ENCODE peak calls at places on chromosomes 2 and 18, in seven cellular contexts. V is HFF-Myc, L is cardiac muscle cell, F is astrocyte of the spinal cord, U is gastrocnemius medialis, T is neural progenitor cell, A is H1. O is an unnamed sample.

GRCh38 chr18:43634994-43635393 is 357.7 kb upstream of the SYT4 start:
- DNase-seq in U (no peak), T (no peak), A (no peak), L (no peak), V (no peak), F (no peak), O (no peak)

GRCh38 chr18:13612111-13612997 is 114.0 kb downstream of the FAM210A start:
- DNase-seq in F (no peak), T (no peak), U (no peak), A (no peak), V (no peak), L (no peak), O (peak)

GRCh38 chr2:219168932-219169331 is 897 bp downstream of the SLC23A3 start:
- DNase-seq in U (no peak), T (no peak), A (no peak), F (no peak), L (no peak), V (no peak), O (no peak)

GRCh38 chr2:14270036-14270582 is 362.4 kb upstream of the LRATD1 start:
- DNase-seq in V (no peak), A (no peak), F (no peak), L (no peak), U (no peak), T (no peak), O (no peak)

GRCh38 chr2:70708376-70709199 is 59.4 kb downstream of the ADD2 start:
- DNase-seq in V (no peak), T (no peak), A (no peak), U (no peak), L (no peak), F (no peak), O (no peak)

GRCh38 chr2:1826188-1826905 is 82.0 kb upstream of the PXDN start:
- DNase-seq in T (no peak), F (peak), L (no peak), U (no peak), A (no peak), V (no peak), O (no peak)

GRCh38 chr2:198137733-198138132 is 333.3 kb downstream of the PLCL1 start:
- DNase-seq in A (no peak), V (no peak), U (no peak), F (no peak), L (no peak), T (peak), O (no peak)

GRCh38 chr2:239143858-239144712 is 256.7 kb downstream of the HDAC4 start:
- DNase-seq in F (peak), A (peak), T (peak), V (no peak), U (no peak), L (peak), O (peak)

GRCh38 chr2:174585657-174586056 is 11.9 kb downstream of the WIPF1 start:
- DNase-seq in A (no peak), T (no peak), L (no peak), U (no peak), F (no peak), V (no peak), O (no peak)

GRCh38 chr18:36658611-36659010 is 170.2 kb downstream of the TPGS2 start:
- DNase-seq in L (no peak), T (no peak), F (no peak), U (no peak), V (no peak), A (no peak), O (no peak)

GRCh38 chr18:35095983-35096676 is 54.9 kb downstream of the MAPRE2 start:
- DNase-seq in T (no peak), A (no peak), F (peak), U (no peak), L (no peak), V (no peak), O (no peak)

GRCh38 chr2:33275689-33276444 is 200.6 kb upstream of the RASGRP3 start:
- DNase-seq in L (no peak), T (no peak), V (peak), F (peak), A (no peak), U (peak), O (no peak)

GRCh38 chr2:71353247-71353646 is 21.7 kb downstream of the ZNF638 start:
- DNase-seq in U (no peak), L (no peak), F (no peak), A (no peak), T (no peak), V (no peak), O (no peak)

GRCh38 chr2:102717308-102718018 is 44.4 kb upstream of the TMEM182 start:
- DNase-seq in U (no peak), F (peak), T (no peak), L (no peak), V (no peak), A (no peak), O (no peak)

GRCh38 chr2:70902067-70902442 is 33.6 kb upstream of the ATP6V1B1 start:
- DNase-seq in U (no peak), V (no peak), L (no peak), F (no peak), A (no peak), T (no peak), O (no peak)

GRCh38 chr2:159146930-159147666 is 139.4 kb downstream of the WDSUB1 start:
- DNase-seq in V (no peak), U (no peak), T (no peak), L (no peak), A (no peak), F (no peak), O (no peak)

GRCh38 chr2:173598525-173598924 is 243.9 kb downstream of the CDCA7 start:
- DNase-seq in A (no peak), F (no peak), U (no peak), V (no peak), T (no peak), L (no peak), O (no peak)

GRCh38 chr2:72205546-72205863 is 57.8 kb upstream of the CYP26B1 start:
- DNase-seq in T (no peak), A (no peak), F (no peak), V (no peak), U (no peak), L (peak), O (no peak)

GRCh38 chr2:222861411-222862067 is 703 bp downstream of the ACSL3 start:
- DNase-seq in F (peak), L (no peak), U (no peak), V (no peak), A (no peak), T (no peak), O (no peak)

GRCh38 chr2:215790548-215791421 is 222.6 kb downstream of the MREG start:
- DNase-seq in T (no peak), V (no peak), F (no peak), A (no peak), U (no peak), L (no peak), O (no peak)

GRCh38 chr18:32438173-32438572 is 32.5 kb downstream of the GAREM1 start:
- DNase-seq in L (peak), V (no peak), U (no peak), T (no peak), F (no peak), A (no peak), O (no peak)

GRCh38 chr2:42293019-42293418 is 68.0 kb downstream of the COX7A2L start:
- DNase-seq in T (no peak), A (no peak), L (no peak), U (no peak), F (no peak), V (no peak), O (no peak)

GRCh38 chr2:209864716-209865295 is 93.2 kb downstream of the UNC80 start:
- DNase-seq in A (peak), U (no peak), V (no peak), L (no peak), F (no peak), T (peak), O (no peak)

DNA sequence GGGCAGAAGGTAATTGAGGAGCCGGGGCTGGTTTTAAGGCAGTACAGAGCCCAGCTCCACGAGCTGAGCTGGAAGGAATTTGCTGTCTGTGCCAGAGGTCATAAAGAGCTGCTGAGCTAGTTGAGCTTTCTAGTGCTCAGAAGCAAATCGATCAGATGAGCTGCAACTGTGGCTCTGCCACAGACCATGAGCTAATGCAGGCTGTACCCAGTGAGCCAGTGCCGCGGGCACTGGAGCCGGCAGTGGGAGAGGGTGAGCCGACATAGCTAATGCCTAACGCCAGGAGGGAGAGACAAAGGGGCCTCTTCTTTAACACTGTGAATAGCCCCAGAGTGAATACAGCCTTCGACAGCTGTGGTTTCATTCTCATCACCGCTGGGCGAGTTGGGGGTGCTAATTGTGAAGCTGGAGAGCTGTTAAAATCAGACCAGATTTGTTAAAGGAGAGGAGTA is 410.1 kb upstream of the TCF4 start:
- DNase-seq in A (peak), U (no peak), L (peak), F (peak), T (peak), V (no peak), O (no peak)
- H3K4me3 ChIP-seq in A (no peak), U (peak), L (no peak), F (no peak), T (peak), V (peak), O (no peak)

GRCh38 chr2:134273240-134273983 is 19.5 kb downstream of the MGAT5 start:
- DNase-seq in F (peak), V (no peak), T (no peak), A (no peak), L (no peak), U (no peak), O (no peak)
- H3K4me3 ChIP-seq in F (no peak), V (no peak), T (no peak), A (no peak), L (no peak), U (no peak), O (no peak)

GRCh38 chr2:68414452-68414851 is 49.4 kb downstream of the PLEK start:
- DNase-seq in F (no peak), T (no peak), U (no peak), A (no peak), L (no peak), V (no peak), O (no peak)

GRCh38 chr2:68413466-68413865 is 48.4 kb downstream of the PLEK start:
- DNase-seq in U (no peak), F (no peak), V (no peak), T (no peak), L (no peak), A (no peak), O (no peak)

GRCh38 chr2:68411397-68412126 is 46.5 kb downstream of the PLEK start:
- DNase-seq in T (no peak), V (no peak), F (no peak), U (no peak), L (peak), A (no peak), O (no peak)

GRCh38 chr2:68414862-68415261 is 49.8 kb downstream of the PLEK start:
- DNase-seq in F (no peak), A (no peak), U (no peak), T (peak), V (no peak), L (peak), O (no peak)

DNA sequence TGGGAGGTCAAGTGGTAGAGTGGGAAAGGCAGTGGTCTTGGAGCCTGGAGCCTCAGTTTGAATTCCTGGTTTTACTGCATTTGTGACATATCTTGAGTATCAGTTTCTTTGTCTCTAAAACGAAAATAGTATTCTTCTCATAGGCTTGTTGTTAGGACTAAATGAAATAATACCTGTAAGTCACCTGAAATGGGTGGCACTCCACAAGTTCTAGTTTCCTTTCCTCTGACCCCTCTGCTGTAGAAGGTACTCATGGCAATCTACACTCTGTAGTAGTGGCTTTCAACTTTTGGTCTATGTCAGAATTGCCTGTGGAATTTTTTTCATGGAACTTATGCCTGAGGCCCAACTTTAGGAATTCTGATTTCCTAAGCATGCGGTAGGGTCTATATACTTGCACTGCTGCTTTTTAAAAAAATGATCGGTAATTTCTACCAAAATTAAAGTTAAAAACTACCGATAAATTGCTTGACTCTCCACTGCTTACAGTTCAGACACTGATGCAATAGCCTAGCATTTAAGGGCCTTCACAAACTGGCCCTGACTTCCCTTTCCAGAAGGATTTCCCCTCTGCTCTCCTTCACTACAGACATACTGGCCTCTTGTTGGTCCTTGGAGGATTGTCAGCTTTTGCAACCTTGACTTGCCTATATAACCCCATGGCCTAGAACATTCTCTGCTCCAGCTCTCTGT is 47.2 kb downstream of the PLEK start:
- DNase-seq in T (no peak), L (peak), A (no peak), U (no peak), F (no peak), V (no peak), O (no peak)
- H3K4me3 ChIP-seq in T (no peak), L (no peak), A (no peak), U (no peak), F (no peak), V (no peak), O (no peak)

DNA sequence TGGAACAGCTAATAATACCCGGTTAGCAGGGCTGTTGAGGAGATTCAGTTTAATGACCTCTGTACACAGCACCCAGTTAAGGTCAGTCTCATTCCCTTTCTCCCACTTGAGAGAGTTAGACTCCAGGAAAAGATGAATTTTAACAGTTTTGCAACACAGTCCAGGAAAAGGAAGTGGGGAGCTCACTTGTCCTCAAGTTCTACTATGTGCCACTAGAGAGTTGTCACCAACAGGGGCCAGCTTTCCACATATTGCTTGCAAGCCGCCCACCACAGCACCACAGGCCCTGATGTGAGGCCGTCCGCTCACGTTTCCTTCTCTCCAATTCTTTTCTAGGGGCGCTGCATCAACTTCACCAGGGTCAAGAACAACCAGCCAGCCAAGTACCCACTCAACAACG is 142.1 kb downstream of the GFPT1 start:
- DNase-seq in T (no peak), L (no peak), F (no peak), U (no peak), A (no peak), V (no peak), O (no peak)
- H3K4me3 ChIP-seq in T (no peak), L (no peak), F (no peak), U (no peak), A (no peak), V (no peak), O (no peak)

GRCh38 chr2:39232141-39232540 is 11.6 kb downstream of the CDKL4 start:
- DNase-seq in T (no peak), A (no peak), F (no peak), L (no peak), V (no peak), U (no peak), O (no peak)

GRCh38 chr2:39225564-39225963 is 18.2 kb downstream of the CDKL4 start:
- DNase-seq in F (no peak), T (no peak), V (no peak), L (no peak), U (no peak), A (no peak), O (no peak)

GRCh38 chr2:39223909-39224308 is 19.9 kb downstream of the CDKL4 start:
- DNase-seq in A (no peak), V (no peak), T (no peak), F (no peak), L (no peak), U (no peak), O (no peak)

GRCh38 chr2:39228413-39229209 is 15.2 kb downstream of the CDKL4 start:
- DNase-seq in A (peak), T (peak), F (no peak), U (no peak), L (peak), V (no peak), O (no peak)

DNA sequence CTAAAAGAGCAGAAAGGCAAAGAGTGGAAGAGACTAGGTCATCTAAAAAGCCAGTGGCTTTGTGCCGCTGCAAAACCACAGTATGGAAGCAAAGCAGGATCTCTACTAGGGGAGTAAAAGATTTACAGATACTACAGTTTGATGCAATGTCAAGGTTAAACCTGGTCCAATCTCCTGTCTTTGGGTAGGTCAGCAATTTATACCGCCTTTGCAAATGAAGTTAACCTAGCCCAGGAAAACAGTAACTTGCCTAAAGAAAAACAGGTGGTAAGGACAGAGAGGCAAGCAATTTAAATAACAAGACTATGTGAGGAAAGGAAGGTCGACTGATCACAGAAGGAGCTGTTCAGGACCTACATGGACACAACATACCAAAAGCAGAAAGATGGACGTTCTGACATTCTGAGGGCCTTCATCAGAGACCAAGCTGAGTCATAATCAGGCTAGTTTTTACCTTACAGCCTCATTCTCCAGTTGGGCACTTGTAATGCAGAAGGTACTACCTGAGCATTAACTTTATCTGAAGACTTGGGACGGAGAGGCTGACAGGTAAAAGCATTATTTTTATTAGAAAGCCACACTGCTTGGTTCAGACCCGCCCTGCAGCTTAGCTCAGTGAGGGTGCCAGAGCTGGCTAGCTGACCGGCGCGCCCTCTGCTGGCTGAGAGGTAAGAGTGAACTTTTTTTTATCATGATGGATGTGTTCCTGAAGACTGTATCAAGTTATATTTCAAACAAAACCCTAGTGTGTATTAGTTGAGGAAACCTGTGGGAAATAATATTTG is 15.9 kb downstream of the CDKL4 start:
- DNase-seq in U (peak), A (peak), F (peak), V (peak), L (peak), T (peak), O (no peak)
- H3K4me3 ChIP-seq in U (peak), A (no peak), F (peak), V (no peak), L (peak), T (peak), O (no peak)

GRCh38 chr2:85830645-85831044 is 58.1 kb downstream of the ST3GAL5 start:
- DNase-seq in A (no peak), V (no peak), U (no peak), F (no peak), L (no peak), T (no peak), O (peak)

GRCh38 chr2:85828725-85829124 is 60.1 kb downstream of the ST3GAL5 start:
- DNase-seq in F (no peak), L (no peak), V (no peak), U (no peak), T (no peak), A (no peak), O (no peak)

GRCh38 chr2:85827879-85828569 is 60.8 kb downstream of the ST3GAL5 start:
- DNase-seq in T (no peak), V (no peak), U (no peak), L (no peak), A (no peak), F (no peak), O (no peak)

GRCh38 chr2:85823951-85824350 is 64.8 kb downstream of the ST3GAL5 start:
- DNase-seq in L (no peak), U (no peak), T (no peak), A (no peak), F (no peak), V (no peak), O (no peak)

DNA sequence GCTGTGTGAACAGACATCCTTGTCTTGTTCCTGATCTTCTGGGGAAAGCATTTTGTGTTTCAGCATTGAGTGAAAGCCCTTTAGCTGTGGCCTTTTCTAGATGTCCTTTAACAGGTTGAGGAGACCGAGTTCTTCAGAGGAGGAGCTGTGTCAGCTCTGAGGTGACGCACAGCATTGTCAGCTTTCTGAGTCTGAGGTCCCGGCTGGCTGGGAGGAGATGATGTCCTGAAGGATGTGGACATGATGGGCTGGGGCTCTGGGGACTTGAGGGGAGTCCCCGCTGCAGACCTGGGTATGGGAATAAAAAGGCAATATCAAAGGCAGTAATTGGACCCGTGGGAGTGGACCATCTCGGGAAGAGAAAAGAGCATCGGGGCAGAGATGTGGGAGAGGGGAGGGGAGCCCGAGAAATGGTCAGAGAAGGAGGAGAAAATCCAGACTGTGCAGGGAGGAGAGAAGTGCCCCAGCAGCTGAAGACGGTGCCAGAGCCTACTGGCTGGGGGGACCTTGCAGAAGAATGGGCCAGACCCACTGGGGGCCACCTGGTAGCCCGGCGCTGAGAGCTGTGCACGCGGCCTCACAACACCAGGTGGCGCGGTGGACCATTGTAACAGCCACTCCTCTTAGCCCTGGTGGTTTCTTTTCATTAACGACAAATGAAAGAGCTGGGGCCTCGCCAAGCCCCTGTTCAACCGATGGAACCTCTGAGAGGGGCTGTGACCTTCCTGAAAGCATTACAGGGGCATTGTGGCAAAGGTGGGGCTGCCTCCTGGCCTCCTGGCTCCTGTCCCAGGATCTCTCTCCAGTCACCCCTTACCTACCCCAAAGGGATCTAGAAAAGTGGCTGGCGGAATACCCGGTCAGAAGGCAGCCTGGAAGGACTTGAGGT is 61.6 kb downstream of the ST3GAL5 start:
- DNase-seq in V (no peak), F (peak), L (peak), T (peak), A (peak), U (peak), O (peak)
- H3K4me3 ChIP-seq in V (no peak), F (no peak), L (no peak), T (no peak), A (no peak), U (peak), O (peak)